ENCODE peak calls at places on chromosomes 7 and 10, in six cellular contexts. One of them, this sample, is unnamed.

GRCh38 chr10:49758249-49758930 is 3.7 kb downstream of the OGDHL start:
- DNase-seq in IMR-90: no peak
- DNase-seq in mesenchymal stem cell: no peak
- DNase-seq in neuronal stem cell: no peak
- DNase-seq in trophoblast cell: no peak
- DNase-seq in H1: no peak
- DNase-seq in this sample: peak

GRCh38 chr10:116742367-116743265 is at the start of gene HSPA12A:
- DNase-seq in IMR-90: peak
- DNase-seq in mesenchymal stem cell: peak
- DNase-seq in neuronal stem cell: peak
- DNase-seq in trophoblast cell: peak
- DNase-seq in H1: no peak
- DNase-seq in this sample: peak

GRCh38 chr7:27145167-27145883 is 1.8 kb upstream of the HOXA5 start:
- DNase-seq in IMR-90: no peak
- DNase-seq in mesenchymal stem cell: no peak
- DNase-seq in neuronal stem cell: no peak
- DNase-seq in trophoblast cell: no peak
- DNase-seq in H1: no peak
- DNase-seq in this sample: no peak

GRCh38 chr7:69430502-69431145 is 167.7 kb upstream of the AUTS2 start:
- DNase-seq in IMR-90: no peak
- DNase-seq in mesenchymal stem cell: no peak
- DNase-seq in neuronal stem cell: no peak
- DNase-seq in trophoblast cell: no peak
- DNase-seq in H1: no peak
- DNase-seq in this sample: peak

GRCh38 chr7:24199978-24200377 is 84.0 kb upstream of the NPY start:
- DNase-seq in IMR-90: no peak
- DNase-seq in mesenchymal stem cell: peak
- DNase-seq in neuronal stem cell: no peak
- DNase-seq in trophoblast cell: no peak
- DNase-seq in H1: no peak
- DNase-seq in this sample: no peak

GRCh38 chr7:158689500-158689899 is 15.1 kb downstream of the NCAPG2 start:
- DNase-seq in IMR-90: no peak
- DNase-seq in mesenchymal stem cell: no peak
- DNase-seq in neuronal stem cell: no peak
- DNase-seq in trophoblast cell: no peak
- DNase-seq in H1: no peak
- DNase-seq in this sample: no peak

GRCh38 chr10:112816033-112816430 is 134.0 kb upstream of the TCF7L2 start:
- DNase-seq in IMR-90: no peak
- DNase-seq in mesenchymal stem cell: no peak
- DNase-seq in neuronal stem cell: no peak
- DNase-seq in trophoblast cell: no peak
- DNase-seq in H1: no peak
- DNase-seq in this sample: no peak

GRCh38 chr10:50392966-50393718 is 141.8 kb upstream of the ASAH2 start:
- DNase-seq in IMR-90: no peak
- DNase-seq in mesenchymal stem cell: peak
- DNase-seq in neuronal stem cell: no peak
- DNase-seq in trophoblast cell: peak
- DNase-seq in H1: no peak
- DNase-seq in this sample: no peak

GRCh38 chr7:34361663-34362250 is 296.3 kb upstream of the NPSR1 start:
- DNase-seq in IMR-90: no peak
- DNase-seq in mesenchymal stem cell: no peak
- DNase-seq in neuronal stem cell: peak
- DNase-seq in trophoblast cell: no peak
- DNase-seq in H1: no peak
- DNase-seq in this sample: no peak

DNA sequence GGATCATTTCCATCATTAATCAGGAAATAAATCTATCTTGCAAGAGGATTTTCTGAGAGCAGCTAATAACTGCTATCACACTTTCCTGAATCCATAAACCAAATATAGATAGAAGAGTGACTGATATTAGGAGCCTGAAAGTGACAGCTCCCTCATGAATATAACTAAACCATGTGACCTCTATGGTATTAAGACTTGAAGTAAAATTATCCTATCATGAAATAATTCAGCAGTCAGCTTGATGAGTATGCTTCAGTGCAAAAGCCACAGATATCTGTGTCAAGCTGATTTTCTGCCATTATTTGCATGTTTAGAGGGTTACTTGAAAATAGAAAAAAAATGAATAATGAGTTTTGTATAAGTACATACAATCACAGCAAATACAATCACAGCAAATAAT is 80.1 kb upstream of the PPP1R3A start:
- DNase-seq in IMR-90: no peak
- DNase-seq in mesenchymal stem cell: no peak
- DNase-seq in neuronal stem cell: no peak
- DNase-seq in trophoblast cell: no peak
- DNase-seq in H1: no peak
- DNase-seq in this sample: no peak
- H4K91ac ChIP-seq in IMR-90: no peak
- H4K91ac ChIP-seq in mesenchymal stem cell: no peak
- H4K91ac ChIP-seq in neuronal stem cell: no peak
- H4K91ac ChIP-seq in trophoblast cell: no peak
- H4K91ac ChIP-seq in H1: no peak
- H4K91ac ChIP-seq in this sample: no peak

GRCh38 chr7:30403477-30403876 is 75.1 kb downstream of the NOD1 start:
- DNase-seq in IMR-90: no peak
- DNase-seq in mesenchymal stem cell: no peak
- DNase-seq in neuronal stem cell: no peak
- DNase-seq in trophoblast cell: no peak
- DNase-seq in H1: no peak
- DNase-seq in this sample: no peak

GRCh38 chr7:30411173-30411572 is 67.4 kb downstream of the NOD1 start:
- DNase-seq in IMR-90: no peak
- DNase-seq in mesenchymal stem cell: no peak
- DNase-seq in neuronal stem cell: no peak
- DNase-seq in trophoblast cell: no peak
- DNase-seq in H1: no peak
- DNase-seq in this sample: no peak

GRCh38 chr7:30411897-30412296 is 66.7 kb downstream of the NOD1 start:
- DNase-seq in IMR-90: no peak
- DNase-seq in mesenchymal stem cell: no peak
- DNase-seq in neuronal stem cell: no peak
- DNase-seq in trophoblast cell: no peak
- DNase-seq in H1: no peak
- DNase-seq in this sample: no peak

GRCh38 chr7:30406664-30407425 is 71.7 kb downstream of the NOD1 start:
- DNase-seq in IMR-90: no peak
- DNase-seq in mesenchymal stem cell: no peak
- DNase-seq in neuronal stem cell: no peak
- DNase-seq in trophoblast cell: no peak
- DNase-seq in H1: no peak
- DNase-seq in this sample: no peak
- H3K9ac ChIP-seq in IMR-90: no peak
- H3K9ac ChIP-seq in mesenchymal stem cell: no peak
- H3K9ac ChIP-seq in neuronal stem cell: no peak
- H3K9ac ChIP-seq in trophoblast cell: no peak
- H3K9ac ChIP-seq in H1: no peak
- H3K9ac ChIP-seq in this sample: no peak

GRCh38 chr10:128633864-128634541 is 507.8 kb upstream of the MKI67 start:
- DNase-seq in IMR-90: no peak
- DNase-seq in mesenchymal stem cell: no peak
- DNase-seq in neuronal stem cell: no peak
- DNase-seq in trophoblast cell: no peak
- DNase-seq in H1: no peak
- DNase-seq in this sample: no peak
- H4K91ac ChIP-seq in IMR-90: no peak
- H4K91ac ChIP-seq in mesenchymal stem cell: no peak
- H4K91ac ChIP-seq in neuronal stem cell: no peak
- H4K91ac ChIP-seq in trophoblast cell: peak
- H4K91ac ChIP-seq in H1: no peak
- H4K91ac ChIP-seq in this sample: no peak

GRCh38 chr7:154927624-154928125 is 75.2 kb downstream of the PAXIP1 start:
- DNase-seq in IMR-90: peak
- DNase-seq in mesenchymal stem cell: peak
- DNase-seq in neuronal stem cell: peak
- DNase-seq in trophoblast cell: peak
- DNase-seq in H1: no peak
- DNase-seq in this sample: peak
- H3K9ac ChIP-seq in IMR-90: peak
- H3K9ac ChIP-seq in mesenchymal stem cell: peak
- H3K9ac ChIP-seq in neuronal stem cell: no peak
- H3K9ac ChIP-seq in trophoblast cell: no peak
- H3K9ac ChIP-seq in H1: no peak
- H3K9ac ChIP-seq in this sample: no peak

GRCh38 chr10:84523509-84523908 is 195.1 kb downstream of the CCSER2 start:
- DNase-seq in IMR-90: no peak
- DNase-seq in mesenchymal stem cell: no peak
- DNase-seq in neuronal stem cell: no peak
- DNase-seq in trophoblast cell: no peak
- DNase-seq in H1: no peak
- DNase-seq in this sample: no peak
- H4K91ac ChIP-seq in IMR-90: no peak
- H4K91ac ChIP-seq in mesenchymal stem cell: no peak
- H4K91ac ChIP-seq in neuronal stem cell: no peak
- H4K91ac ChIP-seq in trophoblast cell: peak
- H4K91ac ChIP-seq in H1: no peak
- H4K91ac ChIP-seq in this sample: no peak

GRCh38 chr10:90857635-90858488 is at the start of gene HTR7:
- DNase-seq in IMR-90: peak
- DNase-seq in mesenchymal stem cell: peak
- DNase-seq in neuronal stem cell: peak
- DNase-seq in trophoblast cell: peak
- DNase-seq in H1: no peak
- DNase-seq in this sample: peak
- H3K9ac ChIP-seq in IMR-90: peak
- H3K9ac ChIP-seq in mesenchymal stem cell: peak
- H3K9ac ChIP-seq in neuronal stem cell: peak
- H3K9ac ChIP-seq in trophoblast cell: peak
- H3K9ac ChIP-seq in H1: peak
- H3K9ac ChIP-seq in this sample: no peak